ENCODE peak calls at places on chromosomes 11 and 22, in ten cellular contexts. D, A, I, V, C, S, L, M, B and Y are unnamed samples.

GRCh38 chr22:17734197-17734596 is 40.1 kb downstream of the BID start:
- DNase-seq in D (no peak), S (no peak), L (no peak), B (no peak), V (no peak), M (no peak), C (peak), I (peak), A (no peak), Y (no peak)

GRCh38 chr11:57491371-57492061 is 24.0 kb downstream of the SLC43A1 start:
- DNase-seq in C (no peak), D (no peak), S (no peak), A (no peak), I (peak), B (no peak), V (no peak), M (no peak), L (no peak), Y (no peak)

GRCh38 chr11:77127969-77128691 is at the start of gene MYO7A:
- DNase-seq in S (no peak), C (no peak), I (peak), D (no peak), B (no peak), L (no peak), V (no peak), M (no peak), A (peak), Y (no peak)

GRCh38 chr11:62398011-62398994 is 20.5 kb upstream of the SCGB1A1 start:
- DNase-seq in A (peak), M (no peak), L (peak), C (no peak), B (peak), D (peak), I (peak), V (no peak), S (no peak), Y (no peak)

GRCh38 chr22:44935724-44936123 is 74.1 kb downstream of the PHF21B start:
- DNase-seq in V (no peak), M (no peak), A (no peak), D (no peak), S (no peak), C (no peak), I (no peak), L (no peak), B (no peak), Y (no peak)

GRCh38 chr22:44192098-44192810 is 11.5 kb downstream of the PARVG start:
- DNase-seq in C (no peak), M (peak), D (no peak), A (no peak), S (no peak), B (no peak), I (peak), V (peak), L (no peak), Y (peak)

GRCh38 chr22:25449781-25450317 is 114.6 kb upstream of the GRK3 start:
- DNase-seq in B (no peak), V (peak), M (no peak), S (no peak), A (no peak), D (no peak), C (no peak), L (no peak), I (no peak), Y (no peak)

GRCh38 chr22:24894220-24894975 is 52.1 kb downstream of the LHFPL7 start:
- DNase-seq in A (peak), B (peak), I (peak), V (peak), C (peak), D (peak), M (peak), S (peak), L (peak), Y (peak)

GRCh38 chr11:66728760-66729385 is at the start of gene SPTBN2:
- DNase-seq in D (no peak), C (no peak), M (peak), V (no peak), S (no peak), A (peak), B (peak), L (no peak), I (peak), Y (peak)

GRCh38 chr22:49203091-49203862 is 624.4 kb downstream of the BRD1 start:
- DNase-seq in I (no peak), V (no peak), B (peak), M (no peak), L (peak), D (peak), S (no peak), A (peak), C (no peak), Y (peak)

GRCh38 chr11:12281571-12282478 is 95.5 kb upstream of the PARVA start:
- DNase-seq in C (no peak), L (peak), S (peak), V (peak), D (peak), B (peak), I (peak), M (peak), A (peak), Y (peak)

GRCh38 chr11:75320643-75321042 is 30.8 kb downstream of the ARRB1 start:
- DNase-seq in V (no peak), M (no peak), C (no peak), L (no peak), I (no peak), S (no peak), D (no peak), B (no peak), A (no peak), Y (no peak)

GRCh38 chr11:5204787-5205186 is 4.3 kb upstream of the OR51V1 start:
- DNase-seq in L (no peak), S (no peak), C (no peak), B (no peak), I (peak), M (peak), V (peak), A (peak), D (no peak), Y (no peak)

GRCh38 chr11:117220999-117221774 is 10.7 kb downstream of the PCSK7 start:
- DNase-seq in S (no peak), C (no peak), V (no peak), M (no peak), B (peak), L (no peak), I (peak), D (peak), A (peak), Y (peak)

GRCh38 chr11:78365381-78365792 is 52.2 kb downstream of the GAB2 start:
- DNase-seq in C (no peak), S (no peak), I (peak), L (no peak), D (no peak), V (peak), M (peak), B (no peak), A (peak), Y (no peak)

GRCh38 chr11:26983645-26984044 is 10.3 kb upstream of the FIBIN start:
- DNase-seq in I (no peak), B (no peak), S (no peak), L (no peak), V (no peak), M (no peak), D (no peak), C (no peak), A (no peak), Y (no peak)

GRCh38 chr11:103928040-103928555 is 108.3 kb upstream of the DDI1 start:
- DNase-seq in A (no peak), D (no peak), B (no peak), V (no peak), S (no peak), I (no peak), L (no peak), M (no peak), C (no peak), Y (no peak)

GRCh38 chr11:86101941-86102407 is 33.1 kb upstream of the PICALM start:
- DNase-seq in L (no peak), I (no peak), B (no peak), S (no peak), A (no peak), C (no peak), D (no peak), M (peak), V (peak), Y (no peak)

GRCh38 chr11:17443926-17444690 is 32.5 kb downstream of the ABCC8 start:
- DNase-seq in S (no peak), I (no peak), V (no peak), A (no peak), L (no peak), B (no peak), D (no peak), M (no peak), C (no peak), Y (no peak)

GRCh38 chr11:10916674-10917073 is 58.8 kb upstream of the ZBED5 start:
- DNase-seq in V (peak), D (no peak), C (no peak), S (no peak), M (no peak), L (no peak), A (no peak), I (no peak), B (no peak), Y (no peak)

GRCh38 chr11:118882489-118882888 is 1.2 kb upstream of the CXCR5 start:
- DNase-seq in S (no peak), B (no peak), A (no peak), D (no peak), I (no peak), L (no peak), V (no peak), C (no peak), M (no peak), Y (no peak)

GRCh38 chr11:118884613-118885274 is 1.1 kb downstream of the CXCR5 start:
- DNase-seq in I (no peak), S (no peak), L (no peak), D (no peak), M (no peak), B (no peak), A (no peak), V (no peak), C (no peak), Y (no peak)

GRCh38 chr11:118881130-118881717 is 2.5 kb upstream of the CXCR5 start:
- DNase-seq in S (no peak), L (no peak), B (no peak), V (no peak), I (no peak), A (no peak), M (no peak), D (no peak), C (no peak), Y (no peak)

GRCh38 chr11:118883368-118884071 is at the start of gene CXCR5:
- DNase-seq in S (no peak), D (no peak), V (no peak), M (no peak), C (no peak), I (no peak), B (no peak), L (no peak), A (no peak), Y (no peak)

DNA sequence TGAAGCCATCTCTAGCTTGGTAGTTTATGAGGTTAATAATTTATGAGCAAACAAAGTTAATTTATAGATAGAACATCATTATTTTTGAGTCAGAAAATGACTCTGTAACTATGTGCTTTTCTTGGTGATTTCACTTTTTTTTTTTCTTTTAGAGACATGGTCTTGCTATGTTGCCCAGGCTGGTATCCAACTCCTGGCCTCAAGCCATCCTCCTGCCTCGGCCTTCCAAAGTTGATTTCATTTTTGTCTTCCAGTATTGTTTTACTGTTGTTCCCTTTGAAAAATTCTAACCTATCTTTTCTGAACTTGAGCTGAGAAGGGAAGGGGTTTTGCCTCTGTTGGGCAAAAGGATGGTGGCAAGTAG is 706 bp upstream of the CXCR5 start:
- DNase-seq in D (no peak), V (no peak), L (no peak), I (no peak), M (no peak), C (no peak), S (no peak), A (no peak), B (no peak), Y (no peak)
- H3K4me3 ChIP-seq in D (no peak), V (no peak), L (no peak), I (no peak), M (no peak), C (no peak), S (no peak), A (no peak), B (no peak), Y (no peak)

GRCh38 chr11:131895865-131896264 is 525.5 kb downstream of the NTM start:
- DNase-seq in L (no peak), I (no peak), B (no peak), V (no peak), C (no peak), S (no peak), A (no peak), M (no peak), D (no peak), Y (no peak)
- TF ChIP-seq CTCF in L (no peak), I (no peak), B (no peak), V (no peak), C (no peak), S (no peak), A (no peak), M (no peak), D (no peak), Y (no peak)

GRCh38 chr22:42872821-42873220 is 15.7 kb upstream of the ARFGAP3 start:
- DNase-seq in B (no peak), V (no peak), M (no peak), L (no peak), I (peak), S (no peak), A (no peak), D (peak), C (no peak), Y (no peak)
- H3K4me3 ChIP-seq in B (no peak), V (no peak), M (no peak), L (no peak), I (no peak), S (no peak), A (no peak), D (no peak), C (no peak), Y (no peak)

GRCh38 chr11:13354335-13354734 is 76.7 kb downstream of the BMAL1 start:
- DNase-seq in B (no peak), I (peak), V (no peak), L (no peak), M (peak), S (no peak), A (no peak), C (no peak), D (no peak), Y (no peak)
- TF ChIP-seq CTCF in B (no peak), I (peak), V (peak), L (no peak), M (peak), S (no peak), A (peak), C (peak), D (no peak), Y (no peak)

GRCh38 chr22:37140686-37141323 is 8.9 kb downstream of the IL2RB start:
- DNase-seq in L (no peak), A (no peak), V (no peak), M (no peak), I (no peak), D (no peak), S (no peak), B (no peak), C (no peak), Y (no peak)
- H3K4me3 ChIP-seq in L (no peak), A (no peak), V (no peak), M (no peak), I (no peak), D (no peak), S (no peak), B (no peak), C (no peak), Y (no peak)

DNA sequence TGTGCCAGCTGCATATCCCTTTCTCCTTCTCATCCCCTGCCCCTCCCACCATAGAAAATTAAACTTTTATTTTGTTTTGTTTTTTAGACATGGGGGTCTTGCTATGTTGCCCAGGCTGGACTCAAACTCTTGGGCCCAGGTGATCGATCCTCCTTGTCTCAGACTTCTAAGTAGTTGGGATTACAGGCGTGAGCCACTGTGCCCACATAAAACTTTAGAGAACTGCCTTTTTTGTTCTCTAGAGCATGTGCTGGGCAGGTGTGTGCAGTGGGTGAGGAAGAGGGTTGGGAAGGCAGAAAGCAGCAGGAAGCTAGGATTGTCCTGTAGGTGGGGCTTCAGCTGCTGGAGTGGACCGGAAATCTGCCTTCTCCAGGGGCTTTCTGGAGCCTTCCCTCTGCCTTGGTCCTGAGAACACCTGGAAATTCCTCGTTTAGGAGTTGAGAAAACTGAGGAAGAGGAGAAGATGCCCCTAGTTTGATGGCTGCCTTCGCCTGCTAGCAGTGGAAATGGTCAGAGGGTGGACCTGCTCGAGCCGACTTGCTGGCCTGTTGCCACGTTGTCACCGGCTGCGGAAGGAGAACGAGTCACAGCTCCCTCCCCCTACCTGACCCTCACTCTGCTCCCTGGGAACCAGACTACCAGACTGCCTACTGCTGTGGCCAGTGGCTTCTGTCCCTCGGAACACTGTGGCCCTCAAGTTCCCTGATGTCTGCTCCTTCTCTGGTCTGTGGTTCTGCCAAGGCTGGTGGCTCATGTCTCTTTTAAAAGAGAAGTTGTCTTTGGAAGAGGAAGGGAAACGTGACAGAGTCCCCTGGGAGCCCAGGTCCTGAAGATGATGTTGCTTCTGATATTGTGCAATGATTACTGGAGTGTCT is 4.0 kb downstream of the ST14 start:
- DNase-seq in D (no peak), A (no peak), S (no peak), V (no peak), M (peak), I (no peak), C (no peak), L (no peak), B (no peak), Y (peak)
- TF ChIP-seq CTCF in D (no peak), A (no peak), S (no peak), V (no peak), M (no peak), I (peak), C (no peak), L (no peak), B (no peak), Y (no peak)

GRCh38 chr22:29477919-29478318 is 2.1 kb upstream of the NEFH start:
- DNase-seq in S (no peak), L (no peak), A (no peak), V (no peak), D (no peak), M (no peak), I (no peak), B (no peak), C (no peak), Y (no peak)

GRCh38 chr22:29480512-29481264 is 670 bp downstream of the NEFH start:
- DNase-seq in S (no peak), C (no peak), M (no peak), V (peak), B (no peak), A (no peak), I (peak), D (no peak), L (no peak), Y (no peak)

GRCh38 chr22:29480262-29480511 is 169 bp downstream of the NEFH start:
- DNase-seq in C (no peak), L (no peak), D (no peak), S (no peak), A (no peak), V (no peak), I (no peak), M (no peak), B (no peak), Y (no peak)

GRCh38 chr22:29478326-29479276 is 1.4 kb upstream of the NEFH start:
- DNase-seq in A (no peak), I (peak), S (no peak), V (no peak), L (no peak), M (no peak), C (no peak), B (no peak), D (no peak), Y (no peak)

GRCh38 chr22:29479417-29480261 is at the start of gene NEFH:
- DNase-seq in S (no peak), B (no peak), A (no peak), I (no peak), V (no peak), M (no peak), C (no peak), D (no peak), L (no peak), Y (no peak)
- H3K4me3 ChIP-seq in S (peak), B (peak), A (no peak), I (peak), V (peak), M (no peak), C (no peak), D (no peak), L (peak), Y (no peak)

DNA sequence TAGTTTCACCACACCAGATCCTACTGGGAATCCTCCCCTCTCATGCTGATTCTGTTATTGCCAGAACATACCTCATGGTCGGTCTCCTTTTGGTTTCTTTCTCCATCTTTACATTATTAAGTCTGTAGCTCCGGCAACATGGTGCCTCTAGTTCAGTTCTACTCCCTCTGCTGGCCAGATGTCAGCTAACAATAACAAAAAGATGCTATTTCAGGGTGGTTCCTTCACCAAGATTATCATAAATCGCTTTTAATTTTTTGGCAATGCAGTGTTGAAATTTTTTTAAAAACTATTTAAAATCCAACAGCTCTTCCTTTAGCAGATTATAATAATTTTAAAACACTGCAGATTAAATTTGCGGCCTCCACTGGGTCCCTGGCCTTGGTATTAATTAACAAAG is 492.8 kb upstream of the KIRREL3 start:
- DNase-seq in V (peak), A (no peak), C (no peak), M (peak), I (peak), D (no peak), B (no peak), L (no peak), S (no peak), Y (no peak)
- TF ChIP-seq CTCF in V (peak), A (peak), C (peak), M (peak), I (no peak), D (no peak), B (no peak), L (no peak), S (no peak), Y (no peak)